ENCODE peak calls at places on chromosomes 6 and 20, in four cellular contexts. X is left ventricle myocardium inferior, R is OCI-LY7, K is GM12865. B is an unnamed sample.

GRCh38 chr6:110178626-110179405 is 654 bp downstream of the WASF1 start:
- DNase-seq in X (peak; percentile 15), R (peak; percentile 79), K (peak; percentile 53), B (no peak)

GRCh38 chr6:116152620-116153019 is 26.7 kb upstream of the COL10A1 start:
- DNase-seq in X (no peak), R (no peak), K (no peak), B (no peak)

GRCh38 chr20:61332016-61332975 is 80.2 kb downstream of the CDH4 start:
- DNase-seq in X (no peak), R (no peak), K (no peak), B (no peak)

GRCh38 chr6:22929228-22929627 is 359.9 kb downstream of the HDGFL1 start:
- DNase-seq in X (no peak), R (no peak), K (peak; percentile 12), B (no peak)

GRCh38 chr6:169789146-169789943 is 37.9 kb downstream of the ERMARD start:
- DNase-seq in X (no peak), R (no peak), K (no peak), B (no peak)

GRCh38 chr6:5468586-5468985 is 207.3 kb downstream of the FARS2 start:
- DNase-seq in X (no peak), R (no peak), K (no peak), B (no peak)

GRCh38 chr6:111750753-111751684 is 122.2 kb downstream of the FYN start:
- DNase-seq in X (no peak), R (peak; percentile 83), K (peak; percentile 93), B (peak; percentile 35)

GRCh38 chr20:36154696-36155628 is at the start of gene EPB41L1:
- DNase-seq in X (no peak), R (no peak), K (no peak), B (no peak)

GRCh38 chr20:3081641-3082040 is 2.9 kb downstream of the AVP start:
- DNase-seq in X (no peak), R (no peak), K (no peak), B (no peak)

GRCh38 chr6:32816746-32817204 is at the start of gene HLA-DOB:
- DNase-seq in X (no peak), R (peak; percentile 86), K (peak; percentile 73), B (peak; percentile 57)

GRCh38 chr6:6004147-6004995 is 2.4 kb downstream of the NRN1 start:
- DNase-seq in X (no peak), R (no peak), K (no peak), B (no peak)

GRCh38 chr6:149933036-149933435 is 8.8 kb upstream of the ULBP2 start:
- DNase-seq in X (no peak), R (no peak), K (no peak), B (no peak)

GRCh38 chr6:100344321-100344720 is 120.4 kb downstream of the SIM1 start:
- DNase-seq in X (no peak), R (no peak), K (no peak), B (no peak)

GRCh38 chr6:78436335-78436734 is 431.0 kb upstream of the IRAK1BP1 start:
- DNase-seq in X (no peak), R (no peak), K (peak; percentile 19), B (no peak)

GRCh38 chr6:12884983-12885382 is 168.4 kb downstream of the PHACTR1 start:
- DNase-seq in X (no peak), R (no peak), K (no peak), B (no peak)

GRCh38 chr20:48584391-48585249 is 243.2 kb downstream of the PREX1 start:
- DNase-seq in X (no peak), R (no peak), K (no peak), B (no peak)

GRCh38 chr6:107448776-107449175 is 10.6 kb downstream of the PDSS2 start:
- DNase-seq in X (no peak), R (no peak), K (no peak), B (no peak)

GRCh38 chr6:118656822-118657451 is 5.5 kb upstream of the CEP85L start:
- DNase-seq in X (no peak), R (peak; percentile 73), K (no peak), B (no peak)

GRCh38 chr6:5726976-5727718 is 279.6 kb downstream of the NRN1 start:
- DNase-seq in X (no peak), R (peak; percentile 52), K (no peak), B (no peak)

GRCh38 chr6:93985953-93986352 is 566.6 kb upstream of the EPHA7 start:
- DNase-seq in X (no peak), R (no peak), K (no peak), B (no peak)

GRCh38 chr20:62303327-62304226 is 780 bp downstream of the ADRM1 start:
- DNase-seq in X (no peak), R (peak; percentile 34), K (peak; percentile 46), B (no peak)

GRCh38 chr6:111162504-111162903 is 75.2 kb downstream of the SLC16A10 start:
- DNase-seq in X (no peak), R (peak; percentile 8), K (no peak), B (no peak)

GRCh38 chr6:3843379-3844096 is 5.6 kb upstream of the FAM50B start:
- DNase-seq in X (no peak), R (no peak), K (no peak), B (no peak)

GRCh38 chr6:17650910-17651309 is 50.8 kb downstream of the FAM8A1 start:
- DNase-seq in X (no peak), R (no peak), K (no peak), B (no peak)

GRCh38 chr6:131023834-131024504 is 39.1 kb downstream of the EPB41L2 start:
- DNase-seq in X (no peak), R (no peak), K (no peak), B (no peak)

GRCh38 chr6:32226434-32226833 is 2.6 kb upstream of the NOTCH4 start:
- DNase-seq in X (no peak), R (no peak), K (no peak), B (peak; percentile 61)

GRCh38 chr6:113909224-113909856 is 52.2 kb downstream of the MARCKS start:
- DNase-seq in X (no peak), R (peak; percentile 68), K (peak; percentile 72), B (peak; percentile 24)

GRCh38 chr6:142378138-142378875 is 76.5 kb downstream of the ADGRG6 start:
- DNase-seq in X (no peak), R (no peak), K (no peak), B (no peak)

GRCh38 chr20:34859826-34860545 is 12.7 kb downstream of the GGT7 start:
- DNase-seq in X (no peak), R (no peak), K (no peak), B (no peak)

GRCh38 chr6:140537834-140538680 is 1163.6 kb upstream of the CITED2 start:
- DNase-seq in X (no peak), R (no peak), K (peak; percentile 36), B (no peak)

GRCh38 chr6:89487864-89488263 is 54.9 kb downstream of the ANKRD6 start:
- DNase-seq in X (no peak), R (no peak), K (no peak), B (no peak)

GRCh38 chr6:166540631-166541331 is 45.7 kb downstream of the RAMACL start:
- DNase-seq in X (no peak), R (no peak), K (peak; percentile 72), B (peak; percentile 90)

GRCh38 chr6:166541876-166542579 is 44.5 kb downstream of the RAMACL start:
- DNase-seq in X (no peak), R (no peak), K (peak; percentile 28), B (peak; percentile 27)

GRCh38 chr6:166542580-166542912 is 43.9 kb downstream of the RAMACL start:
- DNase-seq in X (no peak), R (no peak), K (no peak), B (no peak)

GRCh38 chr6:166543603-166544293 is 42.7 kb downstream of the RAMACL start:
- DNase-seq in X (no peak), R (no peak), K (no peak), B (no peak)

GRCh38 chr6:166541366-166541765 is 45.1 kb downstream of the RAMACL start:
- DNase-seq in X (no peak), R (no peak), K (peak; percentile 12), B (no peak)
- H3K4me3 ChIP-seq in X (peak overlapping the region; percentile 47), R (no peak overlapping the region), K (peak overlapping the region; percentile 10), B (peak overlapping the region; percentile 58)

GRCh38 chr6:97048771-97049170 is 124.2 kb downstream of the KLHL32 start:
- DNase-seq in X (no peak), R (no peak), K (no peak), B (no peak)

GRCh38 chr6:97052152-97052787 is 127.7 kb downstream of the KLHL32 start:
- DNase-seq in X (no peak), R (no peak), K (no peak), B (no peak)

GRCh38 chr6:97055743-97056142 is 131.2 kb downstream of the KLHL32 start:
- DNase-seq in X (no peak), R (no peak), K (no peak), B (no peak)

GRCh38 chr6:97049254-97050004 is 124.9 kb downstream of the KLHL32 start:
- DNase-seq in X (no peak), R (peak; percentile 87), K (peak; percentile 80), B (peak; percentile 73)

DNA sequence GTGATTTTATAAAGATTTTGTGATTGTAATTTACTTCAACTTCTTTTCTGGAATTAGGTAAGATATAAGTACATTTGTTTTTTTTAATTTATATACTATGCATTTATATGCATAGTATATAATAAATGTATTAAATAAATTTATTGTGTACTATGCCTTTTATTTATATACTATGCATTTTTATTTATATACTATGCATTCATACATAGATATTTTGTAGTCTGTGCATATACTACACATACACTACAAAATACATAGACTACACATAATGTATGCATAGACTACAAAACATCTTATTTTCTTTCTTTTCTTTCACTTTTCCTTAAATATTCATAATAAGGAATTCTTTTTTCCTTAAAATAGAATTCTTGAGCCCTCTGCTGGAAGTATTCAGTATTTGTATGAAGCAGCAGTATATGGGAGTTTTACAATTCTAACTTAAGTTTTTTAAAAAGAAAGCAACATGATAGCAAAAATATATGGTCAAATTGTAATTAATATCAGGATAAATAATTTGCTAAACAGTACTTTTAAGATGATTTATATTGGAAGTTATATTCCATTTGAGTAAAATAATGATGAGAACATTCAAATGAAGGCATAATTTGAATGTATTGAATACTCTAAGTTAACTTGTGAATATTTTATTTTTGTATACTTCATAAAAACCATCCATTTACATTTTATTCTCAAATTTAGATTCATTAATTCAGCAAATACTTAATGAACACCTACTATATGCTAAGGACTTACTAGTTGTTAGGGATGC is 129.3 kb downstream of the KLHL32 start:
- DNase-seq in X (no peak), R (peak; percentile 23), K (no peak), B (no peak)
- TF ChIP-seq CTCF in X (peak; percentile 65), R (peak; percentile 95), K (peak; percentile 23), B (no peak)

GRCh38 chr6:28766426-28766825 is 157.4 kb downstream of the TRIM27 start:
- DNase-seq in X (no peak), R (no peak), K (no peak), B (no peak)
- H3K4me3 ChIP-seq in X (no peak overlapping the region), R (no peak overlapping the region), K (no peak overlapping the region), B (no peak overlapping the region)

GRCh38 chr6:19205076-19205475 is 632.1 kb upstream of the ID4 start:
- DNase-seq in X (no peak), R (no peak), K (no peak), B (no peak)

GRCh38 chr6:19209202-19209601 is 628.0 kb upstream of the ID4 start:
- DNase-seq in X (no peak), R (no peak), K (no peak), B (no peak)

GRCh38 chr6:19204445-19204844 is 632.7 kb upstream of the ID4 start:
- DNase-seq in X (no peak), R (no peak), K (no peak), B (no peak)
- TF ChIP-seq CTCF in X (no peak), R (peak; percentile 46), K (no peak), B (no peak)